ENCODE peak calls at places on chromosome 17, in seven cellular contexts. D is suprapubic skin, Q is prostate gland, W is stomach, L is spleen, M is esophagus muscularis mucosa, C is HepG2. X is an unnamed sample.

GRCh38 chr17:82399030-82399429 is 19.1 kb upstream of the HEXD start:
- DNase-seq in D (no peak), Q (no peak), W (no peak), L (no peak), M (no peak), C (no peak), X (no peak)

GRCh38 chr17:19558946-19559345 is 25.3 kb downstream of the SLC47A1 start:
- DNase-seq in D (no peak), Q (no peak), W (no peak), L (no peak), M (no peak), C (no peak), X (no peak)

GRCh38 chr17:80804466-80804865 is 187.2 kb upstream of the CHMP6 start:
- DNase-seq in D (peak; percentile 55), Q (no peak), W (no peak), L (peak; percentile 53), M (no peak), C (no peak), X (no peak)

GRCh38 chr17:385195-385835 is 32.7 kb upstream of the RPH3AL start:
- DNase-seq in D (no peak), Q (no peak), W (peak; percentile 48), L (peak; percentile 83), M (no peak), C (no peak), X (peak; percentile 83)

GRCh38 chr17:77767148-77767547 is 191.4 kb upstream of the TNRC6C start:
- DNase-seq in D (no peak), Q (no peak), W (no peak), L (no peak), M (no peak), C (no peak), X (no peak)

GRCh38 chr17:77924757-77925336 is 33.7 kb upstream of the TNRC6C start:
- DNase-seq in D (no peak), Q (no peak), W (peak; percentile 31), L (no peak), M (no peak), C (no peak), X (peak; percentile 58)

GRCh38 chr17:68289936-68290267 is 1.0 kb downstream of the SLC16A6 start:
- DNase-seq in D (no peak), Q (no peak), W (no peak), L (no peak), M (no peak), C (no peak), X (no peak)

GRCh38 chr17:80221401-80221800 is 1.2 kb downstream of the SLC26A11 start:
- DNase-seq in D (no peak), Q (no peak), W (no peak), L (peak; percentile 74), M (no peak), C (no peak), X (no peak)

DNA sequence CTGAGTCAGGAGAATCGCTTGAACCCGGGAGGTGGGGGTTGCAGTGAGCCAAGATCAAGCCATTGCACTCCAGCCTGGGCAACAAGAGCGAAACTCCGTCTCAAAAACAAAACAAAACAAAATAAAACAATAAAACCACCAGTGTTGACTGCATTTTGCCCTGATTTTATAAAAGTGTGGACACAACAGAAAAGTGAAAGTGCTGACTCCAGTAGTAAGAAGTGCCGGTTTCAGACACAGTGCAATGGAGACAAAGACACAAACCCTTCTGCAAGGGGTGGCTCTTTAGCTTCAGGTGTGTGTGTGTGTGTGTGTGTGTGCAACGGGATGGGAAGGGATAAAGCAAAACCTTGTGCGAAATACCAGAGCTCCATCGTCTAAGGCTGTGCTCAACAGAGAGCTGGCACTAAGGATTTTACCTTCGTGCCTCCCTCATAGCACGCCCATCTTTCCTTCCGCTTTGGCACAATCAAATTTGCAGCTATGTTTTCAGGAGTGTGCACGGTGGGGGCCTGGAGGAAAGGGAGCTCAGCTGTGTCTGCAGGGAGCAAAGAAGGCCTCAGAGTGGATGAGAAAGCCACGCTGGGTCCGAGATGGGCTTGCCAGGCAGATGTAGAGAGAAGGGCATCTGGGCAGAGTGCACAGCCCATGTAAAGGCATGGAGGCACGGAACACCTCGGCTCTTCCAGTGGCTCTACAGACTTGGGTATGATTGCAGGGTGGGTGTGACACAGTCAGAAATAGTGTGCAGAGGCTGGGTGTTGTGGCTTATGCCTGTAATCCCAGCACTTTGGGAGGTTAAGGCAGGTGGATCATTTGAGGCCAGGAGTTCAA is 15.5 kb downstream of the MXRA7 start:
- DNase-seq in D (no peak), Q (no peak), W (no peak), L (no peak), M (no peak), C (no peak), X (no peak)
- H3K9me3 ChIP-seq in D (no peaks in the 10 kb centered on the region), Q (no peaks in the 10 kb centered on the region), W (no peaks in the 10 kb centered on the region), L (no peaks in the 10 kb centered on the region), M (no peaks in the 10 kb centered on the region), C (no peaks in the 10 kb centered on the region), X (no peaks in the 10 kb centered on the region)

GRCh38 chr17:49612721-49613120 is 37.0 kb downstream of the NXPH3 start:
- DNase-seq in D (no peak), Q (no peak), W (no peak), L (no peak), M (no peak), C (no peak), X (no peak)

GRCh38 chr17:49618112-49618611 is 42.5 kb downstream of the NXPH3 start:
- DNase-seq in D (no peak), Q (no peak), W (no peak), L (no peak), M (no peak), C (no peak), X (no peak)

GRCh38 chr17:49621420-49621819 is 45.7 kb downstream of the NXPH3 start:
- DNase-seq in D (no peak), Q (no peak), W (no peak), L (no peak), M (no peak), C (no peak), X (no peak)

GRCh38 chr17:49616086-49616485 is 40.4 kb downstream of the NXPH3 start:
- DNase-seq in D (no peak), Q (no peak), W (no peak), L (no peak), M (no peak), C (no peak), X (no peak)

DNA sequence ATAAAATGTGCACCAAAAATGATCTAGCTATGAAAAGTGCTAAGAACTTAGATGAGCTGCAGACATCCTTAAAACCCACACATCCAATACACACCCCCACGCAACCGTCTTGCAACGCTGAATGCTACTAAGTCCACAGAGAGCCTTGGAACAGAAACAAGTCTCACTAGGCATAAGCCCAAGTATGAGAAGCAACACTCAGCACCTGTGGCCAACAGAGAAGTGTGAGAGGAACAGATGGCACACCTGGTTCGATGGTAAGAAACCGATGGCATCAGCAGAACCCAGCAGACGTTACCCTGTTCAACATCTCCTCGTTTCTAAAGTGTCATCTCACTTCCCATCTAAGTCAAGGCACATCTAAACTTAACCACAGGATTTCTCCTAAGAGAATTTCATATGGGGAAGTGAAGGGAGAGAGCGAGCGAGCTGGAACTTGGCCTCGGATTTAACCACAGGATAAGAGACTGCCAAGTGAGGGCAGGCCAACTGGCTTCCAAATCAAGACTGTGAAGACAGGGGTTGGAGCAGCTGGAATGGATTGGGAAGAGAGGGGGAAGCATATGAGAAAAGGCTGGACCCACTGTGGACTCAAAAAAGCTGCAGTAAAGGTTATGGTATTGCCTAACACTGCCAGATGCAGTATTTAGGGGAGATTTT is 41.0 kb downstream of the NXPH3 start:
- DNase-seq in D (peak; percentile 86), Q (no peak), W (peak; percentile 52), L (no peak), M (no peak), C (no peak), X (peak; percentile 88)
- TF ChIP-seq POLR2AphosphoS5 in D (peak; percentile 36), Q (peak; percentile 13), W (no peak), L (no peak), M (no peak), C (no peak), X (peak; percentile 22)

GRCh38 chr17:5182597-5183409 is 8.9 kb downstream of the ZNF594 start:
- DNase-seq in D (no peak), Q (no peak), W (no peak), L (no peak), M (no peak), C (no peak), X (no peak)
- H3K9me3 ChIP-seq in D (peaks cover 81% of the 10 kb centered on the region), Q (peaks cover 18% of the 10 kb centered on the region), W (peaks cover 93% of the 10 kb centered on the region), L (peaks cover 100% of the 10 kb centered on the region), M (peaks cover 42% of the 10 kb centered on the region), C (peaks cover 31% of the 10 kb centered on the region), X (peaks cover 91% of the 10 kb centered on the region)

DNA sequence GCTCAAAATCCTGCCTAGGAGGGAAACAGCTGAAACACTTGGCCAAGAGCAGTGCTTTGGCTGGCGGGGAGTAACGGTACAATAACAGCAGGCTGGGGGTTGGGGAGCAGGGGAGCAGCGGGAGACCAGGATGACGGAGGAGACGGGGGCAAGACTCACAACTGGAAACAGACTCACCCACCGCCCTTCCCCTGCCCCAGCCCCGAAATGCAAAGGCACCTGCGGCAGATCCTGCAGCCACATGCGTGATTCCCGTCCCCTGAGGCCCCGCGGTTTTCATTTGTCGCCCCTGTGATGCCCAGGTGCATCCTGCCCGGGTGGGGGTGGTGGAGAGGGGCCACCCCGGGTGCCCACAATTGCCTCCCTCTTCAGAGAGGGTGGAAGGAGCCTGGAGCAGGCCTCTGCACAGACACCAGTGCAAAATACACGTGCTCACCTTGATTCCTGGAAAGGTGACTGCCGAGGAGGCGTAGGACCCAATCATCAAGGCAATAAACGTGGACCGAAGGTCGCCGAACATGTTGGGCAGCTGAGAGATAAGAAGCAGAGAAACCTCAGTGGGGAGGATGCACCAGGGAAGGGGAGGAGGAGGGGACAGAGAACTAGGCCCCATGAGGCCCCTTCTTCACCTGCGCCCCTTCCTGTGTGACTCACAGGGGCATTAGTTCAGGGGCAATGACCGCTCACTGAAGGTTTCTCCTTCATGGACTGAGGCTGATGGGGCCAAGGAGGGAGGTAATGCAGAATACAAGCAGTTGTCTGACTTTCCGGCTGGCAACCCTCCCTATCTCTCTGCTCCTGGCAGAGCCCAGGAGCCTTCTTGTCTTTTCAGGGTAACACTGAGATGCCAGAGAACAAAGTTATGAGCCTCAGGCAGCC is 30.4 kb upstream of the PITPNA start:
- DNase-seq in D (no peak), Q (no peak), W (no peak), L (peak; percentile 92), M (no peak), C (peak; percentile 41), X (no peak)
- TF ChIP-seq POLR2AphosphoS5 in D (no peak), Q (no peak), W (no peak), L (peak; percentile 91), M (no peak), C (no peak), X (no peak)

DNA sequence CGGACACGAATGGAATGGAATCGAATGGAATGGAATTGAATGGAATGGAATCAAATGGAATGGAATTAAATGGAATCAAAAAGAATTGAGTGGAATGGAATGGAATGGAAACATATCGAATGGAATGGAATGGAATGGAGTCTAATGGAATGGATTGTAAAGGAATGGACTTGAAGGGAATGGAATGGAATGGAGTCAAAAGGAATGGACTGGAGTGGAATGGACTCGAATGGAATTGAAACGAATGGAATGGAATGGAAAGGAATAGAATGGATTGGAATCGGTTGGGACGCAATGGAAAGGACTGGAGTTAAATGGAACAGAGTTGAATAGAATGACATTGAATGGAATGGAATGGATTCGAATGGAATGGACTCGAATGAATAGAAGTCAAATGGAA is 486.9 kb upstream of the WSB1 start:
- DNase-seq in D (no peak), Q (no peak), W (no peak), L (no peak), M (no peak), C (no peak), X (no peak)
- H3K9me3 ChIP-seq in D (peaks cover 37% of the 10 kb centered on the region), Q (no peaks in the 10 kb centered on the region), W (peaks cover 47% of the 10 kb centered on the region), L (peaks cover 88% of the 10 kb centered on the region), M (no peaks in the 10 kb centered on the region), C (peaks cover 88% of the 10 kb centered on the region), X (peaks cover 12% of the 10 kb centered on the region)

X was measured in sigmoid colon.